ENCODE peak calls at places on chromosomes 5 and 9, in four cellular contexts. One of them, this sample, is unnamed.

GRCh38 chr5:41869150-41869738 is 981 bp downstream of the OXCT1 start:
- DNase-seq in mesendoderm: peak
- DNase-seq in IMR-90: peak
- DNase-seq in H1: no peak
- DNase-seq in this sample: no peak

GRCh38 chr9:127644943-127645342 is 32.9 kb downstream of the STXBP1 start:
- DNase-seq in IMR-90: no peak
- DNase-seq in mesendoderm: peak
- DNase-seq in H1: no peak
- DNase-seq in this sample: no peak

GRCh38 chr5:36367524-36367923 is 65.8 kb upstream of the RANBP3L start:
- DNase-seq in IMR-90: peak
- DNase-seq in mesendoderm: no peak
- DNase-seq in H1: no peak
- DNase-seq in this sample: no peak

GRCh38 chr5:175880213-175880612 is 8.8 kb downstream of the CPLX2 start:
- DNase-seq in mesendoderm: no peak
- DNase-seq in H1: no peak
- DNase-seq in IMR-90: no peak
- DNase-seq in this sample: no peak

GRCh38 chr5:153900703-153901395 is 137.9 kb downstream of the FAM114A2 start:
- DNase-seq in H1: no peak
- DNase-seq in mesendoderm: no peak
- DNase-seq in IMR-90: peak
- DNase-seq in this sample: peak

GRCh38 chr9:88590558-88591146 is 55.7 kb downstream of the NXNL2 start:
- DNase-seq in mesendoderm: peak
- DNase-seq in IMR-90: no peak
- DNase-seq in H1: peak
- DNase-seq in this sample: no peak

GRCh38 chr5:62722360-62722759 is 143.7 kb downstream of the LRRC70 start:
- DNase-seq in H1: no peak
- DNase-seq in IMR-90: no peak
- DNase-seq in mesendoderm: peak
- DNase-seq in this sample: no peak

GRCh38 chr5:148910686-148911361 is 84.4 kb downstream of the ADRB2 start:
- DNase-seq in IMR-90: peak
- DNase-seq in mesendoderm: no peak
- DNase-seq in H1: no peak
- DNase-seq in this sample: peak

GRCh38 chr5:68749648-68750047 is 344.2 kb upstream of the SLC30A5 start:
- DNase-seq in H1: no peak
- DNase-seq in mesendoderm: no peak
- DNase-seq in IMR-90: no peak
- DNase-seq in this sample: no peak

GRCh38 chr9:126366366-126367011 is 39.9 kb downstream of the MVB12B start:
- DNase-seq in mesendoderm: no peak
- DNase-seq in H1: no peak
- DNase-seq in IMR-90: no peak
- DNase-seq in this sample: no peak

GRCh38 chr5:83488271-83488670 is 16.7 kb downstream of the VCAN start:
- DNase-seq in H1: no peak
- DNase-seq in IMR-90: peak
- DNase-seq in mesendoderm: peak
- DNase-seq in this sample: peak

GRCh38 chr9:122015165-122015821 is 77.8 kb downstream of the TTLL11 start:
- DNase-seq in mesendoderm: no peak
- DNase-seq in H1: no peak
- DNase-seq in IMR-90: no peak
- DNase-seq in this sample: no peak

GRCh38 chr9:31588756-31589155 is 795.7 kb upstream of the ACO1 start:
- DNase-seq in mesendoderm: no peak
- DNase-seq in IMR-90: no peak
- DNase-seq in H1: no peak
- DNase-seq in this sample: no peak

GRCh38 chr5:130964238-130965192 is 200.5 kb downstream of the HINT1 start:
- DNase-seq in mesendoderm: no peak
- DNase-seq in IMR-90: no peak
- DNase-seq in H1: no peak
- DNase-seq in this sample: no peak

GRCh38 chr5:111691914-111692313 is 65.1 kb downstream of the NREP start:
- DNase-seq in IMR-90: no peak
- DNase-seq in mesendoderm: no peak
- DNase-seq in H1: no peak
- DNase-seq in this sample: no peak

GRCh38 chr9:131994364-131995110 is 85.1 kb downstream of the MED27 start:
- DNase-seq in H1: no peak
- DNase-seq in mesendoderm: no peak
- DNase-seq in IMR-90: no peak
- DNase-seq in this sample: no peak

GRCh38 chr5:147860641-147861025 is 17.9 kb upstream of the SCGB3A2 start:
- DNase-seq in IMR-90: no peak
- DNase-seq in H1: no peak
- DNase-seq in mesendoderm: no peak
- DNase-seq in this sample: no peak

GRCh38 chr9:89942643-89943042 is 337.8 kb downstream of the GADD45G start:
- DNase-seq in IMR-90: no peak
- DNase-seq in H1: no peak
- DNase-seq in mesendoderm: no peak
- DNase-seq in this sample: no peak

GRCh38 chr5:4232084-4232483 is 636.5 kb downstream of the IRX1 start:
- DNase-seq in IMR-90: no peak
- DNase-seq in mesendoderm: no peak
- DNase-seq in H1: no peak
- DNase-seq in this sample: no peak

GRCh38 chr9:117645245-117645636 is 59.0 kb upstream of the TLR4 start:
- DNase-seq in mesendoderm: no peak
- DNase-seq in IMR-90: no peak
- DNase-seq in H1: no peak
- DNase-seq in this sample: no peak

DNA sequence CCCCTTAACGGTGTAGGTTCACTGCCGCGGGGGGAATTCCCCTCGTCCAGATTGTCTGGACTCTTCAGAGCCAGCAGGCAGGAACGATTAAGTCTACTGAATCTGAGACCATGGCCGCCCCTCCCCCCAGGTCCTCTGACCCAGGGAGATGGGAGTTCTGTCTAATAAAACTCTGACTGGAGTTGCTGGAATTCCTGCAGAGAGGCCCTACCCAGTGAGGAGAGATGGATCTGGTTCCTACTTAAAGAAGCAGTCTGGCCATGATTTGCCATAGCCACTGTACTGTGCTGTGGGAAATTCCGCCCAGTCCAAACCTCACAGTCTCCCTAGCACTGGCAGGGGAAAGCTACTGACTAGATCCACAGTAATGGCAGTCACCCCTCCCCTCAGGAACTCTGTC is 237.7 kb upstream of the RASA1 start:
- DNase-seq in IMR-90: no peak
- DNase-seq in mesendoderm: no peak
- DNase-seq in H1: no peak
- DNase-seq in this sample: peak
- H4K8ac ChIP-seq in IMR-90: no peak
- H4K8ac ChIP-seq in mesendoderm: no peak
- H4K8ac ChIP-seq in H1: no peak
- H4K8ac ChIP-seq in this sample: no peak

GRCh38 chr5:10534491-10535236 is 29.2 kb upstream of the ANKRD33B start:
- DNase-seq in H1: no peak
- DNase-seq in IMR-90: no peak
- DNase-seq in mesendoderm: no peak
- DNase-seq in this sample: no peak

GRCh38 chr5:10530601-10531320 is 33.1 kb upstream of the ANKRD33B start:
- DNase-seq in IMR-90: no peak
- DNase-seq in mesendoderm: no peak
- DNase-seq in H1: no peak
- DNase-seq in this sample: no peak

GRCh38 chr5:10533218-10533617 is 30.7 kb upstream of the ANKRD33B start:
- DNase-seq in IMR-90: no peak
- DNase-seq in mesendoderm: no peak
- DNase-seq in H1: peak
- DNase-seq in this sample: no peak

GRCh38 chr5:10535237-10535530 is 28.7 kb upstream of the ANKRD33B start:
- DNase-seq in mesendoderm: no peak
- DNase-seq in H1: no peak
- DNase-seq in IMR-90: no peak
- DNase-seq in this sample: no peak

DNA sequence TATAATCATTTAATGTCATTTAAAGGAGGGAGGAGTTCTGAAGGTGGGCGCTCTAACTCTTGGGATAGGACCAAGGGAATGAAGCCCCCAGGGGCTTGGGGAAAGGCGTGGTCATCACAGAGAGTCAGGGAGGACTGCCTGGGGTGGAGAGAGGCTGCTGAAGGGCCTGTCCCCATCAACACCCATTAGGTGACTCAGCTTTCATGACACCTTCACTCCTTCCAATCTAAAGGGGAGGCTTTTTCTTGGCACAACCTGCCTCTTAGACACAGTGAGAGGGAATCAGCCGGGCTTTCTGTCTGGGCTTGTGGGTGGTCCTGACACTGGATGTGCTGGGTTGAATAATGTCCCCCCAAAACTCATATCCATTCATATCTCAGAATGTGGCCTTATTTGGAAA is 31.4 kb upstream of the ANKRD33B start:
- DNase-seq in H1: no peak
- DNase-seq in mesendoderm: no peak
- DNase-seq in IMR-90: no peak
- DNase-seq in this sample: no peak
- H2BK15ac ChIP-seq in H1: no peak
- H2BK15ac ChIP-seq in mesendoderm: no peak
- H2BK15ac ChIP-seq in IMR-90: no peak
- H2BK15ac ChIP-seq in this sample: no peak

DNA sequence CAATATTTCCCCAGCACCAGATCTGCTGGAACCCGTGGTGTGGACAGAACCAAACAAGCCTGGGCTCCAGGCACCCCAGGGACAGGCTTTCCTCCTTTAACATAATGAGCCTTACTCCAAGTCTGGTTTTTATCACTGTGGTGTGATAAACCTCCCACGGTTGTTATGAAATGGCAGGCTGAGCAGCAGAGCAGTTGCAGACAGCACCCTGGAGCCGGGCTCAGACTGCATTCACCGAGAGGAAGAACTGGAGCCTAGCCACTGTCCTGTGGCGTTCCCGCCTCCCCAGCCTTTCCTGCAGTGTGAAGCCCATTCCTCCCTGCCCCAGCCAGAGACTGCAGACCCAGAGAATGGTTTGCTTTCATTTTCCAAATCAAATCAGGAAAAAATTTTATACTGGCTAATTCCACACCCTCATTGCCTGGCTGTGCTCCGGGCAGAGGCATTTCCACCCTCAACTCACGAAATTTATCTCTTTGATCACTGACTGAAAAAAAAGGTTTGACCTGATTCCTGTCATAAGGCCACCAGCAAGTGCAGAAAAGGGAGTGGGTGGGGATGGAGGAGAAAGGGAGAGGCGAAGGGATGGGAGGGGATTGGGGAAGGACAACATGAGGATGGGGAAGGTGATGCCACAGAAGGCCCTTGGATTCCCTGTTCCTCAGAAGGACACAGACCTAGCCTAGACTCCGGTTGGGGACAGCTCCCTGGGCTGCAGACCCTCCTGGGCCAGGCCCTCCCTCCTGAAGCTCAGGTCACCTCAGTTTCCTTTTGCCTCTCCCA is 18.9 kb downstream of the IPPK start:
- DNase-seq in IMR-90: peak
- DNase-seq in mesendoderm: peak
- DNase-seq in H1: no peak
- DNase-seq in this sample: peak
- H4K8ac ChIP-seq in IMR-90: no peak
- H4K8ac ChIP-seq in mesendoderm: no peak
- H4K8ac ChIP-seq in H1: no peak
- H4K8ac ChIP-seq in this sample: no peak

GRCh38 chr5:54882101-54882500 is 103.3 kb downstream of the ESM1 start:
- DNase-seq in H1: no peak
- DNase-seq in mesendoderm: no peak
- DNase-seq in IMR-90: no peak
- DNase-seq in this sample: no peak

GRCh38 chr5:54883374-54884194 is 101.8 kb downstream of the ESM1 start:
- DNase-seq in IMR-90: peak
- DNase-seq in mesendoderm: peak
- DNase-seq in H1: peak
- DNase-seq in this sample: peak

GRCh38 chr5:54882841-54883240 is 102.6 kb downstream of the ESM1 start:
- DNase-seq in mesendoderm: no peak
- DNase-seq in IMR-90: no peak
- DNase-seq in H1: peak
- DNase-seq in this sample: no peak

GRCh38 chr5:54885636-54886035 is 99.8 kb downstream of the ESM1 start:
- DNase-seq in mesendoderm: no peak
- DNase-seq in H1: no peak
- DNase-seq in IMR-90: no peak
- DNase-seq in this sample: no peak

DNA sequence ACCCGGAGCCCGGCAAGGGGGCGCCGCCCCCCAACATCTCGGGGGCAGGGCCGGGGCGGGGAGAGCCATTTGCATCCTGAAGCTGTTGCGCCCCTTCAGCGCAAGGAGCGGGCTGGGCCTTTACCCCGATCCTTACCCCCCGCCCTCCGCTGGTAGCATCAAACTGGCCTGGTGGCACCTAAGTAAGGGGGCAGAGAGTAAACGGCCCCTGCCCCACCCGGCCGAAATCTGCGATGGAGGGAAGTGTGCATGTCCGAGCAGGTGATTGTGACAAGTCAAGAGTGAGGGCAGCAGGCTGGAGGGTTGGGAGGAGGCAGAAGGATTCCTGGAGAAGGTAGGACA is 101.2 kb downstream of the ESM1 start:
- DNase-seq in mesendoderm: no peak
- DNase-seq in IMR-90: no peak
- DNase-seq in H1: peak
- DNase-seq in this sample: no peak
- H2BK15ac ChIP-seq in mesendoderm: no peak
- H2BK15ac ChIP-seq in IMR-90: peak
- H2BK15ac ChIP-seq in H1: no peak
- H2BK15ac ChIP-seq in this sample: peak

DNA sequence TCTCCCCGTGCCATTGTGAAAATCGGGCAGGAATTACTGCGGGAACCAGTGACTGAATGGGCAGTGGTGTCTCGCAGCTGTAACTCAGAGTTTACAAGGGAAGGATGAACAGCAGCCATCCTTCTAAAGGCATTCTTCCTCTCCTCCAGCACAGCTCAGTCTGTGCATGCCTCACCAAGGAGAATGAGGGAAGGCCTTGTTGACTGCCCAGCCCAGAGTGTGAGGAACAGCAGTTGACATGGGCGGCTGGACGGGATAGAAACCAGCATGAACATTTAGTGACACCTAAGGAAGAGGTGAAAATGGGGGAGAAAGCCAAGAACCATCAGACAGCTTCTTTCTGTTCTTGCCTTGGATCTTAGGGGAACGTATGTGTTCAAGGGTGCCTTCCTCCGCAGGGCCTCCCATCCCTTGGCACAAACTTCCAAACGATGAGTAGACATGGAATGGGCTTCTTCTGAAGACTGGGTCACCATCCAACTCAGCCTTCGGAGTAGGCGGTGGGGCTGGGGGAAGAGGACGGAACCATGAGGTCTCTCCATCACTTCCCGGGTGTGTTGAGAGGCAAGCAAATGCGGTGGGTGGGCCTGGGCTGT is 887 bp upstream of the PDE8B start:
- DNase-seq in mesendoderm: no peak
- DNase-seq in IMR-90: no peak
- DNase-seq in H1: no peak
- DNase-seq in this sample: no peak
- H4K8ac ChIP-seq in mesendoderm: no peak
- H4K8ac ChIP-seq in IMR-90: no peak
- H4K8ac ChIP-seq in H1: no peak
- H4K8ac ChIP-seq in this sample: peak

GRCh38 chr5:177307544-177308363 is 3.9 kb downstream of the MXD3 start:
- DNase-seq in H1: no peak
- DNase-seq in mesendoderm: no peak
- DNase-seq in IMR-90: no peak
- DNase-seq in this sample: no peak
- H2BK15ac ChIP-seq in H1: no peak
- H2BK15ac ChIP-seq in mesendoderm: no peak
- H2BK15ac ChIP-seq in IMR-90: no peak
- H2BK15ac ChIP-seq in this sample: no peak